ENCODE peak calls at places on chromosome 16, in nine cellular contexts. R is fibroblast of lung, K is breast epithelium, X is bronchial epithelial cell, G is aorta, H is psoas muscle, J is esophagus squamous epithelium, A is mesendoderm, V is HCT116. O is an unnamed sample.

GRCh38 chr16:23678430-23679273 is at the start of gene PLK1:
- DNase-seq in R (peak; percentile 80), K (peak; percentile 72), J (no peak), H (peak; percentile 77), G (peak; percentile 91), V (peak; percentile 76), X (peak; percentile 70), A (peak; percentile 96), O (peak; percentile 83)

GRCh38 chr16:63337264-63337663 is 1301.0 kb upstream of the CDH8 start:
- DNase-seq in A (no peak), V (no peak), R (no peak), J (no peak), H (no peak), X (no peak), G (no peak), K (no peak), O (no peak)

GRCh38 chr16:68227850-68228553 is 7.9 kb downstream of the ESRP2 start:
- DNase-seq in G (no peak), V (no peak), R (no peak), K (no peak), H (peak; percentile 63), A (no peak), J (no peak), X (no peak), O (peak; percentile 76)

GRCh38 chr16:30923554-30924085 is at the start of gene FBXL19:
- DNase-seq in A (peak; percentile 89), G (peak; percentile 80), R (no peak), H (peak; percentile 53), X (no peak), J (no peak), V (no peak), K (no peak), O (no peak)

GRCh38 chr16:76932541-76933211 is 258.3 kb upstream of the MON1B start:
- DNase-seq in J (no peak), V (no peak), H (no peak), K (no peak), A (no peak), G (no peak), X (peak; percentile 18), R (peak; percentile 44), O (no peak)

GRCh38 chr16:67659675-67660563 is at the start of gene ACD:
- DNase-seq in H (peak; percentile 92), A (peak; percentile 93), X (peak; percentile 78), G (peak; percentile 97), J (peak; percentile 50), K (peak; percentile 87), V (peak; percentile 79), R (peak; percentile 89), O (peak; percentile 88)

GRCh38 chr16:54829691-54830090 is 101.0 kb upstream of the IRX5 start:
- DNase-seq in X (no peak), K (no peak), V (no peak), A (no peak), H (no peak), J (no peak), R (no peak), G (no peak), O (no peak)

GRCh38 chr16:11350531-11351335 is 5.5 kb downstream of the RMI2 start:
- DNase-seq in H (no peak), J (no peak), A (no peak), G (no peak), K (no peak), X (no peak), V (no peak), R (peak; percentile 90), O (no peak)

GRCh38 chr16:69601250-69601649 is 35.5 kb downstream of the NFAT5 start:
- DNase-seq in G (no peak), K (no peak), J (no peak), A (no peak), X (no peak), H (no peak), R (no peak), V (no peak), O (no peak)

DNA sequence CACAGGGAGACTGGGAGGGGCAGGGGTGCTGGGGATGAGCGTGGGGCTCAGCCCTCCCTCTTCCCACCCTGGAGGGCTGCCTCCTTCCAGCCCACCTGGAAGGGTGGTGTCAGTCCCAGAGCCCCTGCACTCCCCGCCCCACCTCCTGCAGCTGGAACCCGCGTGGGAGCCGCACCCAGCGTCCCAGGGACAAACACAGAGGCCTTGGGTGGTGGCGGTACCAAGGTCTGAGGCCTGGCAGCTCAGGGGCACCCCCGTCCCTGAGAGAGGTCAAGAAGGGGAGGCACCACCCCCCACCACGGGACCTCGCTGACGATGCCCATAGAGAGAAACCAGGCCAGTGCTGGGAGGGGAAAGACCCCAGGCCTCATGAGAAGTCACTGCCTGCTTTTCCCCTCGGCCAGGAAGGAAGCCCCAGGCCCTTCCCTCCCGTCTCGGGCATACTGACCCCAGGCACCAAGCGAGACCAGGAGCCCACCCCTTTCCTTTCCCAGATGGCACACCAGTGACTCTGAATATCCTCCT is 4.1 kb downstream of the HS3ST6 start:
- DNase-seq in A (no peak), R (no peak), H (no peak), G (peak; percentile 59), V (no peak), X (no peak), K (no peak), J (no peak), O (no peak)
- H3K27me3 ChIP-seq in A (peaks cover 21% of the 10 kb centered on the region), R (peaks cover 26% of the 10 kb centered on the region), H (peaks cover 24% of the 10 kb centered on the region), G (no peaks in the 10 kb centered on the region), V (no peaks in the 10 kb centered on the region), X (peaks cover 21% of the 10 kb centered on the region), K (no peaks in the 10 kb centered on the region), J (peaks cover under 1% of the 10 kb centered on the region), O (peaks cover 27% of the 10 kb centered on the region)

GRCh38 chr16:27824786-27825185 is 238.7 kb downstream of the GSG1L start:
- DNase-seq in R (no peak), H (no peak), V (no peak), J (no peak), K (peak; percentile 28), G (peak; percentile 55), A (no peak), X (no peak), O (no peak)

GRCh38 chr16:27823438-27823820 is 240.1 kb downstream of the GSG1L start:
- DNase-seq in H (no peak), R (no peak), J (no peak), V (no peak), K (peak; percentile 34), G (peak; percentile 21), A (no peak), X (no peak), O (no peak)

GRCh38 chr16:27824006-27824405 is 239.5 kb downstream of the GSG1L start:
- DNase-seq in K (peak; percentile 19), G (peak; percentile 33), X (no peak), V (no peak), H (no peak), R (no peak), A (no peak), J (no peak), O (no peak)

GRCh38 chr16:27820646-27821345 is 242.7 kb downstream of the GSG1L start:
- DNase-seq in R (no peak), H (no peak), V (no peak), K (peak; percentile 34), X (no peak), J (no peak), A (no peak), G (peak; percentile 15), O (no peak)

DNA sequence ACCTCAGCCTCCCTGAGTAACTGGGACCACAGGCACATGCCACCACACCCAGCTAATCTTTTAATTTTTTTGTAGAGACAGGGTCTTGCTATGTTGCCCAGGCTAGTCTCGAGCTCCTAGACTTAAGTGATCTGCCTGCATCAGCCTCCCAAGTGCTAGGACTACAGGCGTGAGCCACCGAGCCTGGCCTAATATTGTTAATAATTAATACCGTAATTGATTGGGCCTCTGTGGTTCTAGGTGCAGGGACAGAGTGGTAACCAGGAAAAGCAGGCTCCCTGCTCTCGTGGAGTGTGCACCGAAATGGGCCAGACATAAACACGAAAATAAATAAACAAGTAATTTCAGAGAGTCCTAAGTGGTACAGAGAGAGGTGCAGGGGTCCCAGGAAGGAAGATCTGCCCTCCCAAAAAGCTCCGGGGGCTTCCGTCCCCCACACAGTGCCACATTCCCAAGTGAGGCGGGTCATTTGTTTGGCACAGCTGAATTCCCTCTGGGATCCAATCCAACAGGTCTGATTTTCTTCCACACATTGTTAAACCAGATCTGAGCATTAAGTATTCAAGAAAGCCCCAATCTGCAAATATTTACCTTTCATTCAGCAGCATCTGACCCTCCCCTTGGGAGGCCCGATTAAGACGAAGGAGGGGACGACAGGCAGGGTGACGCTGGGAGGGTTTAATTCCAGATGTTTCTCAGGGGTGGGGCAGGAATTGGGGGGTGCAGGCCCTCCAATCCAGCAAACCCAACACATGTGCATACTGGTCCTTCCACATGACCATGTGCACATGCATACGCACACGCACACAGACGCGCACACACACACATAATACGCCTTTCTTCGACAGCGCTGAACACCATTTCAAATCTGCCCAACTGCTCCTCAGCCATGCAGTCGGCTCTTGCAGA is 240.7 kb downstream of the GSG1L start:
- DNase-seq in V (no peak), G (peak; percentile 31), X (no peak), R (no peak), K (peak; percentile 19), A (no peak), J (no peak), H (no peak), O (no peak)
- H3K27me3 ChIP-seq in V (peaks cover 18% of the 10 kb centered on the region), G (no peaks in the 10 kb centered on the region), X (no peaks in the 10 kb centered on the region), R (peaks cover 11% of the 10 kb centered on the region), K (no peaks in the 10 kb centered on the region), A (no peaks in the 10 kb centered on the region), J (no peaks in the 10 kb centered on the region), H (peaks cover 1% of the 10 kb centered on the region), O (no peaks in the 10 kb centered on the region)

GRCh38 chr16:79600636-79601091 is at the start of gene MAF:
- DNase-seq in X (peak; percentile 90), K (peak; percentile 82), R (peak; percentile 96), A (peak; percentile 86), H (peak; percentile 90), V (no peak), G (peak; percentile 94), J (peak; percentile 68), O (peak; percentile 73)
- H3K27me3 ChIP-seq in X (no peaks in the 10 kb centered on the region), K (no peaks in the 10 kb centered on the region), R (no peaks in the 10 kb centered on the region), A (no peaks in the 10 kb centered on the region), H (no peaks in the 10 kb centered on the region), V (no peaks in the 10 kb centered on the region), G (no peaks in the 10 kb centered on the region), J (no peaks in the 10 kb centered on the region), O (no peaks in the 10 kb centered on the region)

DNA sequence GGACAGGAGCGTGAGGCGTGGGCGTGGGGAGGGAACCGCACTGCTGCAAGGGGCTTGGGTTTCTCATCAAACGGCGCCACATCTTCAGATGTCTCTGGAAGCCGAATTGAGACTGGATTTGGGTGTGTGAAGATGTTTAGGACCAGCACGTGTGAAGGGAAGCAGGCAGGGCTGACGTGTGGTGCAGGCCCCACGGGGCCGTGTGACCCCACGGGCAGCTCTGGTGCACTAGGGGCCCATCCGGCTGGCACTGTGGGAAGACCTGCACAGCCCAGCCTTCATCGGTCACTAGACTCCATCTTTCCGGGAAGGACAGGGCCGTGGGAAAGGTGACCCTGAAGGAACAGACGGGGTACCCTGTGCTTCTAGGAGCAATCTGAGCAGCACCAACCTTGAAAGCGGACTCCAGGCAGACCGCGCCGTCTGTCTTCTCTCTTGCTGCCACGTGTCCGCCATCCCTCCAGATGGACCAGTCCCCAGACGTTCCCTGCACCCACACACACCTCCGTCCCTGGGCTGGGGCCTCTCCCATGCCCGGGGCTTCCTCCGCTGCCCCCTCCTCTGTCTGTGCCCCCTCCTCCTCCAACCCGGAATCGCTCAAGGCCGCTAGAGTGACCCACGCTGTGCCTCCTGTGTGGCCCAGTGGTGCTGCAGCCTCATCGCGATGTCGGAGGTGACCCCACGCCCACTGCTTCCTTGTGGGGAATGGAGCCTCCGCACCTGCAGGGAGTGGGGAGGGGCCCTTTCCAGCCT is 23.4 kb upstream of the CBFA2T3 start:
- DNase-seq in A (no peak), V (no peak), X (no peak), H (no peak), R (no peak), G (no peak), K (no peak), J (no peak), O (no peak)
- H3K27me3 ChIP-seq in A (no peaks in the 10 kb centered on the region), V (no peaks in the 10 kb centered on the region), X (no peaks in the 10 kb centered on the region), H (peaks cover 20% of the 10 kb centered on the region), R (no peaks in the 10 kb centered on the region), G (no peaks in the 10 kb centered on the region), K (no peaks in the 10 kb centered on the region), J (no peaks in the 10 kb centered on the region), O (no peaks in the 10 kb centered on the region)